ENCODE peak calls at places on chromosomes 7 and 10, in seven cellular contexts. S is HepG2, M is HCT116, N is SK-N-SH, W is K562, G is GM12878, V is H1. Q is an unnamed sample.

GRCh38 chr10:3435671-3436070 is 263.1 kb upstream of the PITRM1 start:
- DNase-seq in S (no peak), M (no peak), N (no peak), W (no peak), G (no peak), V (no peak), Q (no peak)

GRCh38 chr7:100130608-100131453 is 4.1 kb downstream of the MBLAC1 start:
- DNase-seq in S (peak; percentile 54), M (no peak), N (peak; percentile 88), W (peak; percentile 90), G (no peak), V (peak; percentile 99), Q (peak; percentile 31)

GRCh38 chr7:30791126-30791525 is 19.9 kb downstream of the MINDY4 start:
- DNase-seq in S (no peak), M (no peak), N (no peak), W (peak; percentile 49), G (no peak), V (peak; percentile 54), Q (no peak)

GRCh38 chr7:32648408-32649156 is 153.3 kb downstream of the AVL9 start:
- DNase-seq in S (no peak), M (no peak), N (no peak), W (peak; percentile 55), G (no peak), V (no peak), Q (no peak)

GRCh38 chr7:19772323-19772722 is 1.1 kb downstream of the TMEM196 start:
- DNase-seq in S (no peak), M (no peak), N (peak; percentile 7), W (no peak), G (no peak), V (no peak), Q (no peak)

GRCh38 chr7:33547880-33548279 is 357.5 kb upstream of the BMPER start:
- DNase-seq in S (peak; percentile 29), M (no peak), N (no peak), W (no peak), G (no peak), V (no peak), Q (no peak)

GRCh38 chr7:134254311-134254710 is 62.4 kb downstream of the SLC35B4 start:
- DNase-seq in S (no peak), M (peak; percentile 10), N (no peak), W (peak; percentile 82), G (no peak), V (no peak), Q (peak; percentile 23)

GRCh38 chr10:122338609-122339441 is 35.7 kb upstream of the PLEKHA1 start:
- DNase-seq in S (no peak), M (no peak), N (no peak), W (no peak), G (no peak), V (no peak), Q (no peak)

GRCh38 chr10:79072041-79072441 is 3.3 kb downstream of the ZMIZ1 start:
- DNase-seq in S (no peak), M (no peak), N (no peak), W (no peak), G (no peak), V (no peak), Q (no peak)

GRCh38 chr10:17906002-17906401 is 45.7 kb upstream of the SLC39A12 start:
- DNase-seq in S (no peak), M (no peak), N (no peak), W (no peak), G (no peak), V (no peak), Q (no peak)

GRCh38 chr10:66714741-66715140 is 211.1 kb upstream of the LRRTM3 start:
- DNase-seq in S (no peak), M (no peak), N (no peak), W (no peak), G (no peak), V (no peak), Q (no peak)

GRCh38 chr7:43454936-43455518 is 127.9 kb upstream of the STK17A start:
- DNase-seq in S (peak; percentile 29), M (peak; percentile 19), N (peak; percentile 70), W (peak; percentile 35), G (peak; percentile 13), V (no peak), Q (peak; percentile 70)

GRCh38 chr7:16423761-16424160 is 2.4 kb upstream of the CRPPA start:
- DNase-seq in S (no peak), M (no peak), N (no peak), W (no peak), G (no peak), V (no peak), Q (no peak)
- TF ChIP-seq JUND in S (no peak), M (no peak), N (no peak), W (no peak), G (no peak), V (no peak), Q (no peak)

GRCh38 chr10:15391491-15391890 is 20.4 kb upstream of the FAM171A1 start:
- DNase-seq in S (no peak), M (no peak), N (no peak), W (no peak), G (no peak), V (no peak), Q (no peak)

GRCh38 chr10:15387021-15387420 is 15.9 kb upstream of the FAM171A1 start:
- DNase-seq in S (no peak), M (no peak), N (no peak), W (no peak), G (no peak), V (no peak), Q (no peak)

GRCh38 chr10:15381420-15381819 is 10.3 kb upstream of the FAM171A1 start:
- DNase-seq in S (peak; percentile 22), M (no peak), N (no peak), W (no peak), G (no peak), V (no peak), Q (no peak)

GRCh38 chr10:15384154-15384553 is 13.1 kb upstream of the FAM171A1 start:
- DNase-seq in S (no peak), M (no peak), N (no peak), W (no peak), G (no peak), V (peak; percentile 23), Q (no peak)

DNA sequence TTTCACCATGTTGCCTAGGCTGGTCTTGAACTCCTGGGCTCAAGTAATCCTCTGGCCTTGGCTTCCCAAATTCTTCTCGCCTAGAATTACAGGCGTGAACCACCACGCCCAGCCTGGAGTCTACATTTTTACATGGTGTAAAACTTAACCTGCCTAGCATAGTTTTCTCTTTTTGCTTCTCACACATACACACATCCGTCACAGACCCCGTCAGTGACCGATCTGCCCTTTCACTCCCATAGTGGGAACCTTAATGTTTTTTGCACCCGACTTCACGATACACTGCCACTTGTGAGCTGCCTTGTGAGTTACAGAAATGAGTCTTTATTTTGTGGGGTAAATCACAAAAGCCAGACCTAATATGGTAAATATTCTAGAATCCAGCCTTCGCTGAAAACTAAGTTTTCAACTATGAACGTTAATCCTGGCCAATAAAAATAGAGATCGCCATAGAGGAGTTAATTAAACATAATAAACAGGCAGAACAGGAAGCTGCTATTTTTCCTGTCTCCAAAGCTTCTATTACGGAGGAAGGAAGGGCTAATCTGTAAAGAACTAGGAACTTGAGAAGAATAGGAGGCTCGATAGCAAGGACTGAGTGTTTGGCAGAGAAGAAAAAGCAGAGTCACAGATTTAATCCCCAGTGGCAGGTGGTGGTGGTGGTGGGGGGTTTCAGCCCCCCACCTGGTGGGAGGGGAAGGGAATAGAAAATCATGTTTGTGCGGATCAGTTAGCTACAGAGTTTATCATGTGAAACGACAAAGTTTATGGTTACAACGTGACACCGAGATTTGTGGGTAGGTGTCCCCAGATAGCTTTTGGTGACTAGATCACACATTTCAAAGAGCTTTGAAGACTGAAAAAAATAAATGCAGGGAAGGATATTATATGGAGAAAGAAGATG is 14.7 kb upstream of the FAM171A1 start:
- DNase-seq in S (no peak), M (no peak), N (no peak), W (no peak), G (no peak), V (no peak), Q (no peak)
- TF ChIP-seq JUND in S (no peak), M (no peak), N (no peak), W (no peak), G (no peak), V (no peak), Q (no peak)

DNA sequence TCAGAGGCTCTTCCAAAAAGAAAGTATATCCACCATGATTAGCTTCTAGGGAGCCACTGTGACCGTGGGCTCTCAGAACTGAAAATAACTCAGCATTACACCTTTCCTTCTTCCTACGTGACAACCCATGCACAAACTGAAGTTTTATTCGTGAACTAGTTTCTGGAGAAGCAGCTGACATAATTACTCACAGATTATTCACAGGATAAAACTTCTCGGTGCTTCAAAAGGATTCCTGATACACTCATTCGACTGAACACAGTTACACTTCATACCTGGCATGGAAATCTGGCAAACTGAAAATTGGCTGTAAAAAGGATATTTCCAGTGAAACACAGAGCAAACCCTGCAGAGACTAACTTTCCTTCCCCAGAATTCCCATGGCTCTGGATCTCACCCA is 139.2 kb upstream of the PTER start:
- DNase-seq in S (no peak), M (no peak), N (no peak), W (no peak), G (no peak), V (no peak), Q (no peak)
- TF ChIP-seq JUND in S (no peak), M (no peak), N (no peak), W (no peak), G (no peak), V (no peak), Q (no peak)

DNA sequence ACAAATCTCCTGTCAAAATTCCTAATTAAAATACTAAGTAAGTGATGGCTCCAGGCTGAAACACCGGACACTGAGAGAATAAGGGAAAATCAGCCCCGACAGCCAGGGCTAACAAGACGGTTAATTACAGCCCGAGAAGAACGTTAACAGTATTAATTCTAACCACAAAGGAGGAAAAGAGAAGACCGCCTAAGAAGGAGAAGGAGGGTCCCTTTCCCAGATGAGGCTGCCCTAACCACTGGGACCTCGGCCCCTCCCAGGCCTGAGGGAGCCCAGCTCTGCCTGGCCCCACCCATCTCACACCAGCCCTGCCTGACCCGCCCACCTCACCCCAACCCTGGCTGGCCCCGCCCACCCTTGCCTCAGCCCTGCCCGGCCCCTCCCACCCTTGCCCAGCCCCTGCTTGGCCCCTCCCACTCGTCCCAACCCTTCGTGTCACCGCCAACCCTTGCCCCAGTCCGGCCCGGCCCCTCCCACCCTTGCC is 51.3 kb downstream of the PWWP2B start:
- DNase-seq in S (no peak), M (peak; percentile 54), N (peak; percentile 86), W (peak; percentile 91), G (peak; percentile 30), V (no peak), Q (peak; percentile 87)
- TF ChIP-seq JUND in S (no peak), M (no peak), N (no peak), W (no peak), G (no peak), V (no peak), Q (no peak)

GRCh38 chr7:39811161-39811614 is 138.9 kb upstream of the CDK13 start:
- DNase-seq in S (no peak), M (no peak), N (peak; percentile 81), W (peak; percentile 74), G (no peak), V (no peak), Q (peak; percentile 71)
- TF ChIP-seq JUND in S (no peak), M (no peak), N (no peak), W (no peak), G (no peak), V (no peak), Q (no peak)

Q was measured in T47D.